ENCODE peak calls at places on chromosome 15, in six cellular contexts. T is caudate nucleus, Q is PC-3, J is A549, V is SJSA1, K is substantia nigra. Z is an unnamed sample.

GRCh38 chr15:66858423-66859207 is 156.6 kb downstream of the SMAD6 start:
- DNase-seq in T (no peak), Q (no peak), V (peak; percentile 16), J (no peak), K (no peak), Z (no peak)

GRCh38 chr15:40450047-40450446 is 9.3 kb downstream of the BAHD1 start:
- DNase-seq in K (no peak), T (no peak), V (no peak), Q (no peak), J (no peak), Z (no peak)

GRCh38 chr15:83446904-83447708 is at the start of gene SH3GL3:
- DNase-seq in Q (peak; percentile 81), V (peak; percentile 65), K (peak; percentile 89), J (peak; percentile 73), T (peak; percentile 88), Z (peak; percentile 40)

GRCh38 chr15:68526269-68526668 is 52.5 kb upstream of the CORO2B start:
- DNase-seq in V (no peak), T (no peak), J (no peak), Q (peak; percentile 38), K (no peak), Z (no peak)

GRCh38 chr15:99384992-99385669 is 133.8 kb downstream of the LRRC28 start:
- DNase-seq in V (no peak), K (no peak), J (no peak), T (no peak), Q (no peak), Z (peak; percentile 7)

GRCh38 chr15:86082619-86083377 is 3.1 kb downstream of the AGBL1 start:
- DNase-seq in J (no peak), V (no peak), T (no peak), Q (no peak), K (peak; percentile 23), Z (no peak)

GRCh38 chr15:100049483-100049882 is 292.3 kb downstream of the ADAMTS17 start:
- DNase-seq in V (no peak), Q (no peak), T (no peak), K (no peak), J (no peak), Z (no peak)

GRCh38 chr15:58665676-58666075 is 83.8 kb downstream of the ADAM10 start:
- DNase-seq in V (no peak), Q (no peak), J (no peak), K (no peak), T (no peak), Z (no peak)

GRCh38 chr15:90184119-90184785 is 16.9 kb upstream of the SEMA4B start:
- DNase-seq in K (peak; percentile 62), V (peak; percentile 63), Q (peak; percentile 81), J (peak; percentile 94), T (peak; percentile 80), Z (peak; percentile 90)

GRCh38 chr15:55088207-55088606 is 108.5 kb downstream of the RSL24D1 start:
- DNase-seq in V (no peak), J (no peak), T (no peak), Q (no peak), K (no peak), Z (no peak)
- H3K27ac ChIP-seq in V (no peak overlapping the region), J (no peak overlapping the region), T (no peak overlapping the region), Q (no peak overlapping the region), K (no peak overlapping the region), Z (no peak overlapping the region)

DNA sequence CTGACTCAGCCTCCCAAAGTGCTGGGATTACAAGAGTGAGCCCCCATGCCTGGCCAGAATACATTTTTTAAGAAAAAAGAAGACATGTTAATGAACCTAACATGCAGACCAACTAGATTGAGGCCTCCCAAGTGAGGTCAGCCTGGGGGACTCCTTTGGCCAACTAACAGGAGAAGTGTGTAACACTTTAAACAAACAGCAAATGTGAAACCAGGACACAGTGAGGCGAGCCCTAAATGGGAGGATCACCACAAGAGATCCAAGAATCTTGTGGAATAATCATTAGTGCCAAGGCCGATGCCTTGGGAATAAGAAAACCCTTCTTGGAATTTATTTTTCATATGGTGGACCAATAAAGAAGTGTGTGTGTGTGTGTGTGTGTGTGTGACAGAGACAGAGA is 73.9 kb downstream of the ATP10A start:
- DNase-seq in T (no peak), Q (no peak), K (no peak), V (no peak), J (no peak), Z (no peak)
- H3K27ac ChIP-seq in T (no peak overlapping the region), Q (no peak overlapping the region), K (no peak overlapping the region), V (no peak overlapping the region), J (no peak overlapping the region), Z (no peak overlapping the region)

GRCh38 chr15:45268135-45268534 is 16.1 kb downstream of the SLC28A2 start:
- DNase-seq in Q (peak; percentile 53), V (no peak), T (no peak), J (peak; percentile 18), K (no peak), Z (no peak)

GRCh38 chr15:45265506-45265905 is 13.5 kb downstream of the SLC28A2 start:
- DNase-seq in T (no peak), Q (peak; percentile 55), K (no peak), J (no peak), V (no peak), Z (no peak)

GRCh38 chr15:45263854-45264253 is 11.8 kb downstream of the SLC28A2 start:
- DNase-seq in V (no peak), T (no peak), K (no peak), J (no peak), Q (no peak), Z (no peak)

DNA sequence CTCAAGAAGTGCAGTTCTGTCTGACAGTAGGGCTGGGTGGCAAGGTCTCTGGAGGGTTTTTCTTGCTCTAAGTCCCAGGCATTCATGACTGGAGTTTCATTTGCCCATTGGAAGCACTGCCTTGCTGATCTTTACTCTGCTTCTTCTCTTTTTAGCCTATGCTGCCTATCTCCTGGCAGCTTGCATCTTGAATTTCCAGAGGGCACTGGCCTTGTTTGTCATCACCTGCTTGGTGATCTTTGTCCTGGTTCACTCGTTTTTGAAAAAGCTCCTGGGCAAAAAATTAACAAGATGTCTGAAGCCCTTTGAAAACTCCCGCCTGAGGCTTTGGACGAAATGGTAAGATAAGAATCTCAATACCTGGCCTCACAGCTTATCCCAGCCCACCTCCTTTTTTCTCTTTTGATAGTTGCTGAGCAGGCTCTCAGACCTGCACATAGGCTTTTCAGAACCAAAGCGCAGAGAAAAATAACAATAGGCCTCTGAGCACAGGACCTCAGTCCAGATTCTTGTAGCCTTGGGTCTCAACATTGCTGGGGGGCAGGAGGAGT is 10.9 kb downstream of the SLC28A2 start:
- DNase-seq in T (no peak), J (no peak), K (no peak), Q (no peak), V (no peak), Z (no peak)
- H3K27ac ChIP-seq in T (no peak overlapping the region), J (no peak overlapping the region), K (no peak overlapping the region), Q (no peak overlapping the region), V (no peak overlapping the region), Z (no peak overlapping the region)

GRCh38 chr15:64748251-64748650 is 27.1 kb downstream of the RBPMS2 start:
- DNase-seq in T (no peak), V (no peak), Q (no peak), J (no peak), K (no peak), Z (no peak)

GRCh38 chr15:64746356-64746755 is 29.0 kb downstream of the RBPMS2 start:
- DNase-seq in K (no peak), J (no peak), V (no peak), Q (no peak), T (no peak), Z (no peak)

GRCh38 chr15:64749167-64749566 is 26.2 kb downstream of the RBPMS2 start:
- DNase-seq in J (no peak), V (no peak), K (no peak), Q (peak; percentile 69), T (no peak), Z (peak; percentile 85)

GRCh38 chr15:64746921-64747320 is 28.5 kb downstream of the RBPMS2 start:
- DNase-seq in Q (no peak), J (no peak), T (no peak), K (no peak), V (no peak), Z (no peak)

DNA sequence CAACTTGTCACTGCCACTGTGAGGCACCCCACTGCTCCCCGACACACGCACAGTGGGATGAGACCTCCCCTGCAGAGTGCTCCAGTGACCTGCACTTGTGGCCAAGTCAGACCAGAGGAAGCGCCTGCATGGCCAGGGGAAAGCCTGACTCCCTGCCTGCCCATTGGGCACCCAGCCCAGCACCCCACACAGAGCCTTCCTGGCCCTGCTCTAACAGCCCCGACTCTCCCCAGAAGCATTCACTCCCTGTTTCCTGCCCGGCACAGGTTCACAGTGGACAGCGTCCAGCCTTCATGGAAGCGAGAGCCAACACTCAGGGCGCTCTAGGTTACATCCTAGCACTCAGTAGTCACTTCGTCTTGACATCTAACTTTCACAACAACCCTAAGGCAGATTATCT is 27.8 kb downstream of the RBPMS2 start:
- DNase-seq in K (no peak), T (no peak), J (no peak), Q (no peak), V (no peak), Z (no peak)
- H3K27ac ChIP-seq in K (no peak overlapping the region), T (no peak overlapping the region), J (no peak overlapping the region), Q (no peak overlapping the region), V (no peak overlapping the region), Z (no peak overlapping the region)

DNA sequence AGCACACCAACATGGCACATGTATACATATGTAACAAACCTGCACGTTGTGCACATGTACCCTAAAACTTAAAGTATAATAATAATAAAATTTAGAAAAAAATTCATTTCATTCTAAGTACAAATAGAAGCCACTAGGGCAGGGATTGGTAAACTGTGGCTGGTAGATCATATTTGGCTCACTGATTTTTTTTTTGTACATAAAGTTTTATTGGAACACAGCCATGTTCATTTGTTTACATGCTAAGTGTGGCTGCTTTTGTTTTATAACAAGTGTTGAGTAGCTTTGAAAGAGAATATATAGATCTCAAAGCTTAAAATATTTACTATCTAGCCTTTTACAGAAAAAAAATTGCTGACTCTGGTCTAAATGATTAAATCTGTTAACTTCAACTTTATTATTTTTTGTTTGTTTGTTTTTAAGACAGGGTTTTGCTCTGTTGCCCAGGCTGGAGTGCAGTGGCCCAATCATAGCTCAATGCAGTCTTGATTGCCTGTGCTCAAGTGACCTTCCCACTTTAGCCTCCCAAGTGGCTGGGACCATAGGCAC is 32.8 kb downstream of the SLC30A4 start:
- DNase-seq in K (no peak), T (no peak), Q (no peak), J (no peak), V (no peak), Z (no peak)
- H3K27ac ChIP-seq in K (no peak overlapping the region), T (no peak overlapping the region), Q (no peak overlapping the region), J (no peak overlapping the region), V (no peak overlapping the region), Z (no peak overlapping the region)

GRCh38 chr15:64806509-64806908 is 18.9 kb downstream of the PIF1 start:
- DNase-seq in V (no peak), T (no peak), Q (no peak), J (no peak), K (no peak), Z (no peak)

GRCh38 chr15:64800476-64800875 is 25.0 kb downstream of the PIF1 start:
- DNase-seq in V (no peak), J (peak; percentile 33), Q (peak; percentile 24), T (no peak), K (no peak), Z (peak; percentile 8)

GRCh38 chr15:64807051-64807749 is 18.2 kb downstream of the PIF1 start:
- DNase-seq in K (no peak), Q (no peak), V (no peak), T (no peak), J (no peak), Z (no peak)

GRCh38 chr15:64804619-64805018 is 20.8 kb downstream of the PIF1 start:
- DNase-seq in T (no peak), Q (no peak), K (no peak), J (no peak), V (no peak), Z (no peak)

GRCh38 chr15:64803526-64803925 is 21.9 kb downstream of the PIF1 start:
- DNase-seq in T (no peak), J (no peak), K (no peak), V (no peak), Q (no peak), Z (no peak)
- H3K27ac ChIP-seq in T (no peak overlapping the region), J (no peak overlapping the region), K (no peak overlapping the region), V (no peak overlapping the region), Q (no peak overlapping the region), Z (no peak overlapping the region)

GRCh38 chr15:29065571-29065970 is 179.8 kb downstream of the APBA2 start:
- DNase-seq in J (no peak), Q (no peak), V (no peak), T (no peak), K (no peak), Z (no peak)
- H3K27ac ChIP-seq in J (no peak overlapping the region), Q (no peak overlapping the region), V (no peak overlapping the region), T (no peak overlapping the region), K (peak overlapping the region; percentile 67), Z (no peak overlapping the region)